ENCODE peak calls at places on chromosomes 5 and 9, in ten cellular contexts. One of them, this sample, is unnamed.

GRCh38 chr5:176541338-176542134 is 4.3 kb upstream of the RNF44 start:
- DNase-seq in heart left ventricle: peak; percentile 70
- DNase-seq in body of pancreas: peak; percentile 34
- DNase-seq in uterus: peak; percentile 46
- DNase-seq in H7: peak; percentile 86
- DNase-seq in effector memory CD4-positive, alpha-beta T cell: peak; percentile 67
- DNase-seq in sigmoid colon: no peak
- DNase-seq in right cardiac atrium: peak; percentile 85
- DNase-seq in tibial nerve: peak; percentile 44
- DNase-seq in dorsolateral prefrontal cortex: no peak
- DNase-seq in this sample: no peak

GRCh38 chr9:91307279-91307678 is 54.4 kb downstream of the AUH start:
- DNase-seq in heart left ventricle: no peak
- DNase-seq in body of pancreas: no peak
- DNase-seq in uterus: no peak
- DNase-seq in H7: no peak
- DNase-seq in effector memory CD4-positive, alpha-beta T cell: no peak
- DNase-seq in sigmoid colon: no peak
- DNase-seq in right cardiac atrium: no peak
- DNase-seq in tibial nerve: no peak
- DNase-seq in dorsolateral prefrontal cortex: no peak
- DNase-seq in this sample: no peak

GRCh38 chr5:148829734-148830133 is 3.3 kb downstream of the ADRB2 start:
- DNase-seq in heart left ventricle: peak; percentile 39
- DNase-seq in body of pancreas: no peak
- DNase-seq in uterus: no peak
- DNase-seq in H7: no peak
- DNase-seq in effector memory CD4-positive, alpha-beta T cell: no peak
- DNase-seq in sigmoid colon: no peak
- DNase-seq in right cardiac atrium: no peak
- DNase-seq in tibial nerve: no peak
- DNase-seq in dorsolateral prefrontal cortex: no peak
- DNase-seq in this sample: no peak

GRCh38 chr5:159316519-159317383 is 13.5 kb downstream of the IL12B start:
- DNase-seq in heart left ventricle: no peak
- DNase-seq in body of pancreas: peak; percentile 35
- DNase-seq in uterus: no peak
- DNase-seq in H7: peak; percentile 40
- DNase-seq in effector memory CD4-positive, alpha-beta T cell: peak; percentile 24
- DNase-seq in sigmoid colon: no peak
- DNase-seq in right cardiac atrium: no peak
- DNase-seq in tibial nerve: peak; percentile 23
- DNase-seq in dorsolateral prefrontal cortex: no peak
- DNase-seq in this sample: no peak

GRCh38 chr5:83827111-83827541 is 106.5 kb upstream of the HAPLN1 start:
- DNase-seq in heart left ventricle: no peak
- DNase-seq in body of pancreas: no peak
- DNase-seq in uterus: no peak
- DNase-seq in H7: no peak
- DNase-seq in effector memory CD4-positive, alpha-beta T cell: no peak
- DNase-seq in sigmoid colon: no peak
- DNase-seq in right cardiac atrium: no peak
- DNase-seq in tibial nerve: peak; percentile 14
- DNase-seq in dorsolateral prefrontal cortex: no peak
- DNase-seq in this sample: no peak

GRCh38 chr9:34072868-34073590 is 24.3 kb upstream of the UBAP2 start:
- DNase-seq in heart left ventricle: no peak
- DNase-seq in body of pancreas: peak; percentile 67
- DNase-seq in uterus: peak; percentile 52
- DNase-seq in H7: no peak
- DNase-seq in effector memory CD4-positive, alpha-beta T cell: no peak
- DNase-seq in sigmoid colon: peak; percentile 69
- DNase-seq in right cardiac atrium: no peak
- DNase-seq in tibial nerve: no peak
- DNase-seq in dorsolateral prefrontal cortex: no peak
- DNase-seq in this sample: peak; percentile 60

GRCh38 chr9:69857131-69857530 is 36.5 kb downstream of the CFAP95 start:
- DNase-seq in heart left ventricle: no peak
- DNase-seq in body of pancreas: no peak
- DNase-seq in uterus: no peak
- DNase-seq in H7: no peak
- DNase-seq in effector memory CD4-positive, alpha-beta T cell: no peak
- DNase-seq in sigmoid colon: no peak
- DNase-seq in right cardiac atrium: no peak
- DNase-seq in tibial nerve: no peak
- DNase-seq in dorsolateral prefrontal cortex: no peak
- DNase-seq in this sample: peak; percentile 43

GRCh38 chr9:79012561-79012960 is 559.2 kb upstream of the TLE4 start:
- DNase-seq in heart left ventricle: no peak
- DNase-seq in body of pancreas: no peak
- DNase-seq in uterus: no peak
- DNase-seq in H7: no peak
- DNase-seq in effector memory CD4-positive, alpha-beta T cell: no peak
- DNase-seq in sigmoid colon: no peak
- DNase-seq in right cardiac atrium: no peak
- DNase-seq in tibial nerve: no peak
- DNase-seq in dorsolateral prefrontal cortex: no peak
- DNase-seq in this sample: peak; percentile 42

GRCh38 chr5:68220914-68221313 is 5.4 kb downstream of the PIK3R1 start:
- DNase-seq in heart left ventricle: no peak
- DNase-seq in body of pancreas: no peak
- DNase-seq in uterus: no peak
- DNase-seq in H7: no peak
- DNase-seq in effector memory CD4-positive, alpha-beta T cell: no peak
- DNase-seq in sigmoid colon: no peak
- DNase-seq in right cardiac atrium: no peak
- DNase-seq in tibial nerve: no peak
- DNase-seq in dorsolateral prefrontal cortex: no peak
- DNase-seq in this sample: no peak
- H3K27me3 ChIP-seq in heart left ventricle: no peaks in the 10 kb centered on the region
- H3K27me3 ChIP-seq in body of pancreas: no peaks in the 10 kb centered on the region
- H3K27me3 ChIP-seq in uterus: no peaks in the 10 kb centered on the region
- H3K27me3 ChIP-seq in H7: peaks cover 8% of the 10 kb centered on the region
- H3K27me3 ChIP-seq in effector memory CD4-positive, alpha-beta T cell: no peaks in the 10 kb centered on the region
- H3K27me3 ChIP-seq in sigmoid colon: no peaks in the 10 kb centered on the region
- H3K27me3 ChIP-seq in right cardiac atrium: no peaks in the 10 kb centered on the region
- H3K27me3 ChIP-seq in tibial nerve: no peaks in the 10 kb centered on the region
- H3K27me3 ChIP-seq in dorsolateral prefrontal cortex: no peaks in the 10 kb centered on the region
- H3K27me3 ChIP-seq in this sample: no peaks in the 10 kb centered on the region

DNA sequence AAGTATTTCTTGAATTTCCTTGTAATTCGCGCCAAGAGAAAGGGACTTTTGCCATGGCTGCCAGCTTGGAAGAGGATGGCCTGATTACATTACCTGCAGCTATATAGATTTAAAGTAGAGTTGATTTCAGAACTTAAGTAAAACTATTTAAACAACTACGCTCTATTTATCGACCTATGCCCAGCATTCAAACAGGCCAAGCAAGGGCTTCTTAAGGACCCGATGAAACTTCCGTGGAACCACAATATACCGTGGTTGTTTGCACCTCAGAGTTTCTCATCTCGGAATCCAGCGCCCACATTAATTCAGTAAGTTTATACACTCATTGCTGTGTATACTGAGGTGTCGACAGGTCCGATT is 492 bp upstream of the CDC14B start:
- DNase-seq in heart left ventricle: no peak
- DNase-seq in body of pancreas: no peak
- DNase-seq in uterus: no peak
- DNase-seq in H7: peak; percentile 20
- DNase-seq in effector memory CD4-positive, alpha-beta T cell: no peak
- DNase-seq in sigmoid colon: no peak
- DNase-seq in right cardiac atrium: no peak
- DNase-seq in tibial nerve: no peak
- DNase-seq in dorsolateral prefrontal cortex: no peak
- DNase-seq in this sample: no peak
- H3K4me3 ChIP-seq in heart left ventricle: peak overlapping the region; percentile 89
- H3K4me3 ChIP-seq in body of pancreas: peak overlapping the region; percentile 22
- H3K4me3 ChIP-seq in uterus: peak overlapping the region; percentile 54
- H3K4me3 ChIP-seq in H7: peak overlapping the region; percentile 68
- H3K4me3 ChIP-seq in effector memory CD4-positive, alpha-beta T cell: peak overlapping the region; percentile 42
- H3K4me3 ChIP-seq in sigmoid colon: peak overlapping the region; percentile 33
- H3K4me3 ChIP-seq in right cardiac atrium: peak overlapping the region; percentile 94
- H3K4me3 ChIP-seq in tibial nerve: peak overlapping the region; percentile 44
- H3K4me3 ChIP-seq in dorsolateral prefrontal cortex: peak overlapping the region; percentile 72
- H3K4me3 ChIP-seq in this sample: peak overlapping the region; percentile 77

GRCh38 chr5:161545701-161546462 is 643 bp downstream of the GABRB2 start:
- DNase-seq in heart left ventricle: no peak
- DNase-seq in body of pancreas: no peak
- DNase-seq in uterus: no peak
- DNase-seq in H7: peak; percentile 6
- DNase-seq in effector memory CD4-positive, alpha-beta T cell: no peak
- DNase-seq in sigmoid colon: no peak
- DNase-seq in right cardiac atrium: no peak
- DNase-seq in tibial nerve: no peak
- DNase-seq in dorsolateral prefrontal cortex: no peak
- DNase-seq in this sample: no peak

GRCh38 chr5:161548472-161549094 is 2.1 kb upstream of the GABRB2 start:
- DNase-seq in heart left ventricle: no peak
- DNase-seq in body of pancreas: peak; percentile 28
- DNase-seq in uterus: no peak
- DNase-seq in H7: peak; percentile 70
- DNase-seq in effector memory CD4-positive, alpha-beta T cell: no peak
- DNase-seq in sigmoid colon: no peak
- DNase-seq in right cardiac atrium: no peak
- DNase-seq in tibial nerve: no peak
- DNase-seq in dorsolateral prefrontal cortex: no peak
- DNase-seq in this sample: no peak

GRCh38 chr5:161546463-161547301 is at the start of gene GABRB2:
- DNase-seq in heart left ventricle: no peak
- DNase-seq in body of pancreas: peak; percentile 78
- DNase-seq in uterus: no peak
- DNase-seq in H7: peak; percentile 56
- DNase-seq in effector memory CD4-positive, alpha-beta T cell: no peak
- DNase-seq in sigmoid colon: peak; percentile 69
- DNase-seq in right cardiac atrium: peak; percentile 75
- DNase-seq in tibial nerve: peak; percentile 14
- DNase-seq in dorsolateral prefrontal cortex: peak; percentile 69
- DNase-seq in this sample: no peak

GRCh38 chr5:161547573-161548471 is 1.3 kb upstream of the GABRB2 start:
- DNase-seq in heart left ventricle: no peak
- DNase-seq in body of pancreas: peak; percentile 25
- DNase-seq in uterus: no peak
- DNase-seq in H7: peak; percentile 69
- DNase-seq in effector memory CD4-positive, alpha-beta T cell: no peak
- DNase-seq in sigmoid colon: no peak
- DNase-seq in right cardiac atrium: peak; percentile 40
- DNase-seq in tibial nerve: no peak
- DNase-seq in dorsolateral prefrontal cortex: no peak
- DNase-seq in this sample: no peak

DNA sequence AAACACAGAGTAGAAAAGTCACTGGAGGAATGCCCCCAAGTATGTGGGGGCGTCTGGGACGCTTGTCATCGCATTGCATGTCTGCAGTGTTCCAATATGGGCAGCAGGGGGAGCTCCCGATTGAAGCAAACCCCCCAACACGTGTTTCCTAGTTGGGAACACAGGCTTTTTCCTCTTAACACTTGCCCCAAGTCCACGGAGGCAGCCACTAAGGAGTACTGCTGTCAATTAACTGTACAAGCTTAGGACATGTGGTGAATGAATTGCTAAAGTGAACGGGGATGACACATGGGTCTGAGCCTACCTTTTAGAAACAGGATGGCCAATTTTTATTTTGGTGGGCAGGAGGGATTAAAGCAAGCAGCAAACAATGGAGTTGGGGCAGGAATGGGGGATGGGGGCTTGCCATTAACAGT is 2.2 kb downstream of the GABRB2 start:
- DNase-seq in heart left ventricle: no peak
- DNase-seq in body of pancreas: peak; percentile 59
- DNase-seq in uterus: no peak
- DNase-seq in H7: peak; percentile 48
- DNase-seq in effector memory CD4-positive, alpha-beta T cell: no peak
- DNase-seq in sigmoid colon: no peak
- DNase-seq in right cardiac atrium: peak; percentile 59
- DNase-seq in tibial nerve: no peak
- DNase-seq in dorsolateral prefrontal cortex: peak; percentile 36
- DNase-seq in this sample: no peak
- H3K27me3 ChIP-seq in heart left ventricle: peaks cover 58% of the 10 kb centered on the region
- H3K27me3 ChIP-seq in body of pancreas: peaks cover 32% of the 10 kb centered on the region
- H3K27me3 ChIP-seq in uterus: peaks cover 17% of the 10 kb centered on the region
- H3K27me3 ChIP-seq in H7: peaks cover 48% of the 10 kb centered on the region
- H3K27me3 ChIP-seq in effector memory CD4-positive, alpha-beta T cell: peaks cover 16% of the 10 kb centered on the region
- H3K27me3 ChIP-seq in sigmoid colon: peaks cover 20% of the 10 kb centered on the region
- H3K27me3 ChIP-seq in right cardiac atrium: no peaks in the 10 kb centered on the region
- H3K27me3 ChIP-seq in tibial nerve: peaks cover 2% of the 10 kb centered on the region
- H3K27me3 ChIP-seq in dorsolateral prefrontal cortex: peaks cover 3% of the 10 kb centered on the region
- H3K27me3 ChIP-seq in this sample: peaks cover 5% of the 10 kb centered on the region

GRCh38 chr5:137959488-137959887 is 70.2 kb downstream of the PKD2L2 start:
- DNase-seq in heart left ventricle: no peak
- DNase-seq in body of pancreas: no peak
- DNase-seq in uterus: no peak
- DNase-seq in H7: no peak
- DNase-seq in effector memory CD4-positive, alpha-beta T cell: no peak
- DNase-seq in sigmoid colon: no peak
- DNase-seq in right cardiac atrium: no peak
- DNase-seq in tibial nerve: no peak
- DNase-seq in dorsolateral prefrontal cortex: no peak
- DNase-seq in this sample: no peak

GRCh38 chr5:137960141-137960540 is 70.9 kb downstream of the PKD2L2 start:
- DNase-seq in heart left ventricle: no peak
- DNase-seq in body of pancreas: no peak
- DNase-seq in uterus: no peak
- DNase-seq in H7: no peak
- DNase-seq in effector memory CD4-positive, alpha-beta T cell: no peak
- DNase-seq in sigmoid colon: no peak
- DNase-seq in right cardiac atrium: no peak
- DNase-seq in tibial nerve: no peak
- DNase-seq in dorsolateral prefrontal cortex: no peak
- DNase-seq in this sample: no peak

GRCh38 chr5:137957948-137958347 is 68.7 kb downstream of the PKD2L2 start:
- DNase-seq in heart left ventricle: no peak
- DNase-seq in body of pancreas: no peak
- DNase-seq in uterus: no peak
- DNase-seq in H7: no peak
- DNase-seq in effector memory CD4-positive, alpha-beta T cell: no peak
- DNase-seq in sigmoid colon: no peak
- DNase-seq in right cardiac atrium: no peak
- DNase-seq in tibial nerve: no peak
- DNase-seq in dorsolateral prefrontal cortex: no peak
- DNase-seq in this sample: no peak

DNA sequence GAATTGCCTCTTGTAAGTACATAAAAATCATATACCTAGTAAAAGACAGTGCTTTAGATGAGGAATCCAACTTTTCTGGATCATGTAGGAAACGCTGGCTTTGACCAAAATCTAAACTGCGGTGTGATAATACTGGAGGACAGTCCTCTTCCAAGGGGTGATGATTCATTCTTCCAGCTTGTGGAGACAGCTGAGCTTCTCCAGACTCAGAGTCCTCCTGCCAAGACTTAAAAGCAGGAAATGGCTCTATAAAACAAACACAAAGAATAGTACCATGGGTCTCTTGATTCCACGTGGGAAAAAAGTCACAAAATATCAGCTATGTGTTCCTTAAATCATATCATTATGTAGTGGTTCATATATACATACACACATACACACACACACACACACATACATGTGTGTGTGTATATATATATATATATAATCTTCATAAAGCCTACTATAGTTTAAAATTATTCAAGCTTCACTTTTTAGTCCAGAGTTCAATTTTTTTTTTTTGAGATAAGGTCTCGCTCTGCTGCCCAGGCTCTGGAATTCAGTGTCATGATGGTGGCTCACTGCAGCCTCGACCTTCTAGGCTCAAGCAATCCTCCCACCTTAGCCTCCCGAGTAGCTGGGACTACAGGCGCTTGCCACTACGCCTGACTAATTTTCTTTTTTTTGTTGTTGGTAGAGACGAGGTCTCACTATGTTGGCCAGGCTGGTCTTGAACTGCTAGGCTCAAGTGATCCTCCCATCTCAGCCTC is 65.0 kb downstream of the PKD2L2 start:
- DNase-seq in heart left ventricle: peak; percentile 49
- DNase-seq in body of pancreas: no peak
- DNase-seq in uterus: peak; percentile 81
- DNase-seq in H7: no peak
- DNase-seq in effector memory CD4-positive, alpha-beta T cell: no peak
- DNase-seq in sigmoid colon: peak; percentile 79
- DNase-seq in right cardiac atrium: no peak
- DNase-seq in tibial nerve: peak; percentile 21
- DNase-seq in dorsolateral prefrontal cortex: no peak
- DNase-seq in this sample: peak; percentile 75
- H3K4me3 ChIP-seq in heart left ventricle: peak overlapping the region; percentile 27
- H3K4me3 ChIP-seq in body of pancreas: no peak overlapping the region
- H3K4me3 ChIP-seq in uterus: no peak overlapping the region
- H3K4me3 ChIP-seq in H7: no peak overlapping the region
- H3K4me3 ChIP-seq in effector memory CD4-positive, alpha-beta T cell: no peak overlapping the region
- H3K4me3 ChIP-seq in sigmoid colon: peak overlapping the region; percentile 1
- H3K4me3 ChIP-seq in right cardiac atrium: no peak overlapping the region
- H3K4me3 ChIP-seq in tibial nerve: no peak overlapping the region
- H3K4me3 ChIP-seq in dorsolateral prefrontal cortex: no peak overlapping the region
- H3K4me3 ChIP-seq in this sample: no peak overlapping the region